ENCODE peak calls at places on chromosomes 11 and 22, in five cellular contexts. One of them, this sample, is unnamed.

GRCh38 chr22:32326647-32327046 is 31.0 kb upstream of the RFPL3 start:
- DNase-seq in AG04450: no peak
- DNase-seq in lung microvascular endothelial cell: no peak
- DNase-seq in pons: no peak
- DNase-seq in stimulated activated CD8-positive, alpha-beta memory T cell treated with anti-CD3 and anti-CD28 coated beads, Interleukin-15, amount 100 ng/mL, for 4 hours: no peak
- DNase-seq in this sample: no peak

GRCh38 chr11:62706841-62707240 is 383 bp downstream of the BSCL2 start:
- DNase-seq in AG04450: no peak
- DNase-seq in lung microvascular endothelial cell: no peak
- DNase-seq in pons: no peak
- DNase-seq in stimulated activated CD8-positive, alpha-beta memory T cell treated with anti-CD3 and anti-CD28 coated beads, Interleukin-15, amount 100 ng/mL, for 4 hours: no peak
- DNase-seq in this sample: no peak

GRCh38 chr11:19633276-19633675 is 79.4 kb upstream of the NAV2 start:
- DNase-seq in AG04450: no peak
- DNase-seq in lung microvascular endothelial cell: no peak
- DNase-seq in pons: no peak
- DNase-seq in stimulated activated CD8-positive, alpha-beta memory T cell treated with anti-CD3 and anti-CD28 coated beads, Interleukin-15, amount 100 ng/mL, for 4 hours: no peak
- DNase-seq in this sample: peak

GRCh38 chr11:6992457-6993431 is 27.4 kb downstream of the ZNF214 start:
- DNase-seq in AG04450: peak
- DNase-seq in lung microvascular endothelial cell: peak
- DNase-seq in pons: no peak
- DNase-seq in stimulated activated CD8-positive, alpha-beta memory T cell treated with anti-CD3 and anti-CD28 coated beads, Interleukin-15, amount 100 ng/mL, for 4 hours: no peak
- DNase-seq in this sample: peak

GRCh38 chr11:113723706-113724246 is 17.7 kb upstream of the TMPRSS5 start:
- DNase-seq in AG04450: no peak
- DNase-seq in lung microvascular endothelial cell: no peak
- DNase-seq in pons: peak
- DNase-seq in stimulated activated CD8-positive, alpha-beta memory T cell treated with anti-CD3 and anti-CD28 coated beads, Interleukin-15, amount 100 ng/mL, for 4 hours: no peak
- DNase-seq in this sample: no peak

GRCh38 chr11:72144807-72145565 is 9.5 kb downstream of the FOLR3 start:
- DNase-seq in AG04450: peak
- DNase-seq in lung microvascular endothelial cell: no peak
- DNase-seq in pons: no peak
- DNase-seq in stimulated activated CD8-positive, alpha-beta memory T cell treated with anti-CD3 and anti-CD28 coated beads, Interleukin-15, amount 100 ng/mL, for 4 hours: no peak
- DNase-seq in this sample: no peak

GRCh38 chr11:112949781-112950575 is 11.2 kb upstream of the NCAM1 start:
- DNase-seq in AG04450: no peak
- DNase-seq in lung microvascular endothelial cell: no peak
- DNase-seq in pons: no peak
- DNase-seq in stimulated activated CD8-positive, alpha-beta memory T cell treated with anti-CD3 and anti-CD28 coated beads, Interleukin-15, amount 100 ng/mL, for 4 hours: no peak
- DNase-seq in this sample: no peak

GRCh38 chr22:37237371-37238268 is 6.4 kb downstream of the RAC2 start:
- DNase-seq in AG04450: no peak
- DNase-seq in lung microvascular endothelial cell: peak
- DNase-seq in pons: no peak
- DNase-seq in stimulated activated CD8-positive, alpha-beta memory T cell treated with anti-CD3 and anti-CD28 coated beads, Interleukin-15, amount 100 ng/mL, for 4 hours: no peak
- DNase-seq in this sample: peak

GRCh38 chr22:19463491-19464469 is 15.2 kb downstream of the UFD1 start:
- DNase-seq in AG04450: peak
- DNase-seq in lung microvascular endothelial cell: no peak
- DNase-seq in pons: no peak
- DNase-seq in stimulated activated CD8-positive, alpha-beta memory T cell treated with anti-CD3 and anti-CD28 coated beads, Interleukin-15, amount 100 ng/mL, for 4 hours: no peak
- DNase-seq in this sample: no peak

GRCh38 chr11:112320668-112321067 is 60.0 kb upstream of the PLET1 start:
- DNase-seq in AG04450: peak
- DNase-seq in lung microvascular endothelial cell: peak
- DNase-seq in pons: no peak
- DNase-seq in stimulated activated CD8-positive, alpha-beta memory T cell treated with anti-CD3 and anti-CD28 coated beads, Interleukin-15, amount 100 ng/mL, for 4 hours: no peak
- DNase-seq in this sample: peak

GRCh38 chr22:41891407-41891806 is 23.5 kb downstream of the SHISA8 start:
- DNase-seq in AG04450: no peak
- DNase-seq in lung microvascular endothelial cell: no peak
- DNase-seq in pons: no peak
- DNase-seq in stimulated activated CD8-positive, alpha-beta memory T cell treated with anti-CD3 and anti-CD28 coated beads, Interleukin-15, amount 100 ng/mL, for 4 hours: no peak
- DNase-seq in this sample: no peak

GRCh38 chr22:38981005-38981658 is 1.0 kb upstream of the APOBEC3B start:
- DNase-seq in AG04450: no peak
- DNase-seq in lung microvascular endothelial cell: no peak
- DNase-seq in pons: no peak
- DNase-seq in stimulated activated CD8-positive, alpha-beta memory T cell treated with anti-CD3 and anti-CD28 coated beads, Interleukin-15, amount 100 ng/mL, for 4 hours: no peak
- DNase-seq in this sample: no peak

GRCh38 chr22:27801616-27802388 is at the start of gene MN1:
- DNase-seq in AG04450: no peak
- DNase-seq in lung microvascular endothelial cell: peak
- DNase-seq in pons: peak
- DNase-seq in stimulated activated CD8-positive, alpha-beta memory T cell treated with anti-CD3 and anti-CD28 coated beads, Interleukin-15, amount 100 ng/mL, for 4 hours: no peak
- DNase-seq in this sample: no peak

GRCh38 chr11:115504279-115505158 is at the start of gene CADM1:
- DNase-seq in AG04450: peak
- DNase-seq in lung microvascular endothelial cell: peak
- DNase-seq in pons: peak
- DNase-seq in stimulated activated CD8-positive, alpha-beta memory T cell treated with anti-CD3 and anti-CD28 coated beads, Interleukin-15, amount 100 ng/mL, for 4 hours: peak
- DNase-seq in this sample: peak

GRCh38 chr11:57427692-57428082 is 766 bp upstream of the SLC43A3 start:
- DNase-seq in AG04450: no peak
- DNase-seq in lung microvascular endothelial cell: no peak
- DNase-seq in pons: peak
- DNase-seq in stimulated activated CD8-positive, alpha-beta memory T cell treated with anti-CD3 and anti-CD28 coated beads, Interleukin-15, amount 100 ng/mL, for 4 hours: no peak
- DNase-seq in this sample: peak

GRCh38 chr11:115982666-115983065 is 478.5 kb upstream of the CADM1 start:
- DNase-seq in AG04450: no peak
- DNase-seq in lung microvascular endothelial cell: no peak
- DNase-seq in pons: no peak
- DNase-seq in stimulated activated CD8-positive, alpha-beta memory T cell treated with anti-CD3 and anti-CD28 coated beads, Interleukin-15, amount 100 ng/mL, for 4 hours: no peak
- DNase-seq in this sample: no peak

GRCh38 chr11:94557992-94558391 is 9.2 kb upstream of the PIWIL4 start:
- DNase-seq in AG04450: no peak
- DNase-seq in lung microvascular endothelial cell: no peak
- DNase-seq in pons: no peak
- DNase-seq in stimulated activated CD8-positive, alpha-beta memory T cell treated with anti-CD3 and anti-CD28 coated beads, Interleukin-15, amount 100 ng/mL, for 4 hours: no peak
- DNase-seq in this sample: no peak

GRCh38 chr22:27480487-27480886 is 321.1 kb downstream of the MN1 start:
- DNase-seq in AG04450: no peak
- DNase-seq in lung microvascular endothelial cell: no peak
- DNase-seq in pons: peak
- DNase-seq in stimulated activated CD8-positive, alpha-beta memory T cell treated with anti-CD3 and anti-CD28 coated beads, Interleukin-15, amount 100 ng/mL, for 4 hours: no peak
- DNase-seq in this sample: no peak

GRCh38 chr11:76225122-76225584 is 18.9 kb upstream of the WNT11 start:
- DNase-seq in AG04450: no peak
- DNase-seq in lung microvascular endothelial cell: no peak
- DNase-seq in pons: no peak
- DNase-seq in stimulated activated CD8-positive, alpha-beta memory T cell treated with anti-CD3 and anti-CD28 coated beads, Interleukin-15, amount 100 ng/mL, for 4 hours: no peak
- DNase-seq in this sample: no peak

GRCh38 chr11:10777393-10777793 is 26.3 kb downstream of the CTR9 start:
- DNase-seq in AG04450: no peak
- DNase-seq in lung microvascular endothelial cell: no peak
- DNase-seq in pons: no peak
- DNase-seq in stimulated activated CD8-positive, alpha-beta memory T cell treated with anti-CD3 and anti-CD28 coated beads, Interleukin-15, amount 100 ng/mL, for 4 hours: no peak
- DNase-seq in this sample: no peak

GRCh38 chr22:32112380-32112779 is 46.7 kb downstream of the C22orf42 start:
- DNase-seq in AG04450: no peak
- DNase-seq in lung microvascular endothelial cell: no peak
- DNase-seq in pons: no peak
- DNase-seq in stimulated activated CD8-positive, alpha-beta memory T cell treated with anti-CD3 and anti-CD28 coated beads, Interleukin-15, amount 100 ng/mL, for 4 hours: no peak
- DNase-seq in this sample: no peak